ENCODE peak calls at places on chromosomes 6 and 20, in eight cellular contexts. U is heart right ventricle, L is PC-3, I is breast epithelium, N is heart left ventricle, X is stomach, V is lower lobe of right lung, R is cardiac muscle cell. W is an unnamed sample.

GRCh38 chr20:34185766-34186620 is 55.2 kb upstream of the ASIP start:
- DNase-seq in U (no peak), L (no peak), I (no peak), N (no peak), X (no peak), V (no peak), R (peak; percentile 6), W (no peak)

GRCh38 chr20:44072381-44072780 is 114.6 kb downstream of the JPH2 start:
- DNase-seq in U (no peak), L (no peak), I (no peak), N (no peak), X (no peak), V (no peak), R (no peak), W (no peak)

GRCh38 chr20:434221-434620 is 26.1 kb downstream of the RBCK1 start:
- DNase-seq in U (no peak), L (no peak), I (no peak), N (no peak), X (no peak), V (no peak), R (no peak), W (no peak)

GRCh38 chr6:118770112-118770788 is 118.9 kb upstream of the CEP85L start:
- DNase-seq in U (no peak), L (peak; percentile 36), I (no peak), N (no peak), X (no peak), V (no peak), R (no peak), W (no peak)

GRCh38 chr6:143164565-143165105 is 103.9 kb downstream of the AIG1 start:
- DNase-seq in U (no peak), L (no peak), I (no peak), N (no peak), X (no peak), V (no peak), R (peak; percentile 57), W (no peak)

GRCh38 chr6:21636876-21637275 is 43.3 kb downstream of the SOX4 start:
- DNase-seq in U (no peak), L (no peak), I (no peak), N (no peak), X (no peak), V (no peak), R (peak; percentile 15), W (no peak)

GRCh38 chr6:106279179-106279578 is 46.4 kb downstream of the ATG5 start:
- DNase-seq in U (no peak), L (peak; percentile 23), I (no peak), N (no peak), X (no peak), V (no peak), R (no peak), W (peak; percentile 52)

GRCh38 chr6:90846824-90847223 is 260.0 kb upstream of the MAP3K7 start:
- DNase-seq in U (no peak), L (peak; percentile 46), I (no peak), N (no peak), X (no peak), V (no peak), R (no peak), W (no peak)

GRCh38 chr6:90177544-90178293 is 118.9 kb downstream of the BACH2 start:
- DNase-seq in U (no peak), L (no peak), I (no peak), N (no peak), X (no peak), V (no peak), R (no peak), W (no peak)

GRCh38 chr20:38127011-38127621 is 38.0 kb downstream of the TGM2 start:
- DNase-seq in U (no peak), L (peak; percentile 77), I (no peak), N (no peak), X (peak; percentile 43), V (peak; percentile 41), R (peak; percentile 86), W (peak; percentile 76)

GRCh38 chr20:46550441-46550840 is at the start of gene OCSTAMP:
- DNase-seq in U (no peak), L (no peak), I (no peak), N (no peak), X (no peak), V (no peak), R (no peak), W (no peak)

GRCh38 chr6:83758533-83758932 is 49.6 kb upstream of the SNAP91 start:
- DNase-seq in U (no peak), L (no peak), I (no peak), N (no peak), X (no peak), V (no peak), R (no peak), W (no peak)

GRCh38 chr20:62938105-62938888 is at the start of gene GID8:
- DNase-seq in U (peak; percentile 50), L (peak; percentile 39), I (no peak), N (peak; percentile 54), X (peak; percentile 60), V (peak; percentile 71), R (peak; percentile 57), W (no peak)

GRCh38 chr20:62942456-62942855 is 4.5 kb downstream of the GID8 start:
- DNase-seq in U (no peak), L (no peak), I (no peak), N (no peak), X (no peak), V (peak; percentile 44), R (no peak), W (no peak)

GRCh38 chr20:62941792-62942191 is 3.8 kb downstream of the GID8 start:
- DNase-seq in U (no peak), L (no peak), I (no peak), N (no peak), X (no peak), V (no peak), R (no peak), W (no peak)

GRCh38 chr20:62943396-62943795 is 5.4 kb downstream of the GID8 start:
- DNase-seq in U (no peak), L (no peak), I (no peak), N (no peak), X (no peak), V (peak; percentile 34), R (no peak), W (no peak)

DNA sequence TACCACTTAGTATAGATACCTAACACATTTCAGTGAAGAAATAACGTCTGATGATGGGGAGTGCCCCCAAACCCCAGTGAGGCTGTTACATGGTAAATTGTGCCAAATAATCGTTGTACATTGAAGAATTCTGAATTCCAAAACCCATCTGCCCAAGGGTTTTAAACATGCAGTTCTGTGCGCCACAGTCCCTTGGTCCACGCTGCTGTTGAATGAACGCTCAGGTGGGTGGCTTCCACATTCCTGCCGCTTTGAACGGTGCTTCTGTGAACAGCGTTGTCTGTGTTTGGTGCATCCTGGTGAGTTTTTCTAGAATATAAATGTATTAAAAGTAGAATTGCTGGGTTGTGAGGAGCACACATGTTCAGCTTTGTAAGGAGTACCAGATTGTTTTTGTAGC is 2.9 kb downstream of the GID8 start:
- DNase-seq in U (no peak), L (no peak), I (no peak), N (no peak), X (no peak), V (peak; percentile 15), R (no peak), W (no peak)
- H3K36me3 ChIP-seq in U (peaks cover 20% of the 10 kb centered on the region), L (peaks cover 40% of the 10 kb centered on the region), I (no peaks in the 10 kb centered on the region), N (no peaks in the 10 kb centered on the region), X (peaks cover 47% of the 10 kb centered on the region), V (peaks cover 47% of the 10 kb centered on the region), R (peaks cover 34% of the 10 kb centered on the region), W (peaks cover 28% of the 10 kb centered on the region)

GRCh38 chr20:50724851-50725721 is 6.3 kb upstream of the PARD6B start:
- DNase-seq in U (peak; percentile 59), L (peak; percentile 91), I (peak; percentile 73), N (peak; percentile 72), X (peak; percentile 41), V (no peak), R (peak; percentile 97), W (peak; percentile 98)
- H3K4me3 ChIP-seq in U (no peak overlapping the region), L (peak overlapping the region; percentile 31), I (no peak overlapping the region), N (no peak overlapping the region), X (no peak overlapping the region), V (no peak overlapping the region), R (no peak overlapping the region), W (no peak overlapping the region)

GRCh38 chr20:35618372-35619131 is 2.9 kb downstream of the SPAG4 start:
- DNase-seq in U (peak; percentile 33), L (peak; percentile 46), I (no peak), N (no peak), X (no peak), V (peak; percentile 55), R (peak; percentile 32), W (peak; percentile 26)

GRCh38 chr20:35616465-35617396 is 1.1 kb downstream of the SPAG4 start:
- DNase-seq in U (peak; percentile 92), L (peak; percentile 91), I (peak; percentile 80), N (peak; percentile 98), X (peak; percentile 91), V (peak; percentile 93), R (peak; percentile 94), W (peak; percentile 86)

GRCh38 chr20:35615667-35616464 is at the start of gene SPAG4:
- DNase-seq in U (peak; percentile 100), L (peak; percentile 100), I (peak; percentile 99), N (peak; percentile 61), X (peak; percentile 100), V (peak; percentile 100), R (peak; percentile 100), W (peak; percentile 100)

GRCh38 chr20:35618032-35618371 is 2.4 kb downstream of the SPAG4 start:
- DNase-seq in U (no peak), L (no peak), I (no peak), N (no peak), X (no peak), V (no peak), R (no peak), W (no peak)

GRCh38 chr20:35617397-35618031 is 1.9 kb downstream of the SPAG4 start:
- DNase-seq in U (peak; percentile 68), L (peak; percentile 83), I (no peak), N (peak; percentile 41), X (peak; percentile 55), V (peak; percentile 58), R (peak; percentile 59), W (peak; percentile 48)
- TF ChIP-seq CTCF in U (peak; percentile 29), L (peak; percentile 62), I (peak; percentile 42), N (peak; percentile 35), X (no peak), V (peak; percentile 41), R (peak; percentile 33), W (peak; percentile 61)

GRCh38 chr20:63206878-63207277 is 9.1 kb downstream of the YTHDF1 start:
- DNase-seq in U (no peak), L (peak; percentile 62), I (peak; percentile 79), N (no peak), X (no peak), V (no peak), R (no peak), W (no peak)
- H3K36me3 ChIP-seq in U (peaks cover 26% of the 10 kb centered on the region), L (peaks cover 69% of the 10 kb centered on the region), I (no peaks in the 10 kb centered on the region), N (peaks cover 4% of the 10 kb centered on the region), X (peaks cover 100% of the 10 kb centered on the region), V (peaks cover 96% of the 10 kb centered on the region), R (peaks cover 44% of the 10 kb centered on the region), W (peaks cover 78% of the 10 kb centered on the region)